ENCODE peak calls at places on chromosomes 6 and 20, in seven cellular contexts. H, X, N, T, A, Z and R are unnamed samples.
A peak's percentile ranks its signal among the peaks of the same experiment; 100 is the strongest.

GRCh38 chr20:49851991-49852390 is 39.4 kb downstream of the SLC9A8 start:
- DNase-seq in H (no peak), X (no peak), N (no peak), T (no peak), A (no peak), Z (peak; percentile 20), R (no peak)

GRCh38 chr20:20375862-20376261 is 8.0 kb downstream of the INSM1 start:
- DNase-seq in H (no peak), X (no peak), N (no peak), T (no peak), A (no peak), Z (no peak), R (no peak)

GRCh38 chr20:53595018-53595378 is 1.4 kb upstream of the ZNF217 start:
- DNase-seq in H (no peak), X (no peak), N (no peak), T (no peak), A (no peak), Z (no peak), R (no peak)

GRCh38 chr6:32983493-32983848 is 15.1 kb downstream of the BRD2 start:
- DNase-seq in H (no peak), X (no peak), N (no peak), T (no peak), A (no peak), Z (no peak), R (no peak)

GRCh38 chr20:53804920-53805894 is 211.6 kb upstream of the ZNF217 start:
- DNase-seq in H (no peak), X (no peak), N (no peak), T (no peak), A (peak; percentile 17), Z (no peak), R (no peak)

GRCh38 chr20:1920252-1920651 is 25.0 kb downstream of the SIRPA start:
- DNase-seq in H (no peak), X (no peak), N (no peak), T (no peak), A (no peak), Z (no peak), R (no peak)

GRCh38 chr6:102520981-102521380 is 1127.5 kb downstream of the GRIK2 start:
- DNase-seq in H (no peak), X (no peak), N (no peak), T (no peak), A (no peak), Z (no peak), R (no peak)

GRCh38 chr20:48717095-48717958 is 110.5 kb downstream of the PREX1 start:
- DNase-seq in H (no peak), X (no peak), N (no peak), T (no peak), A (no peak), Z (no peak), R (no peak)

GRCh38 chr20:17710379-17711305 is 10.9 kb downstream of the BANF2 start:
- DNase-seq in H (peak; percentile 36), X (no peak), N (no peak), T (no peak), A (peak; percentile 63), Z (peak; percentile 6), R (no peak)

GRCh38 chr20:64056889-64057627 is 5.9 kb upstream of the TCEA2 start:
- DNase-seq in H (no peak), X (no peak), N (no peak), T (no peak), A (no peak), Z (no peak), R (no peak)

GRCh38 chr6:31580807-31581437 is 1.3 kb downstream of the LTB start:
- DNase-seq in H (peak; percentile 94), X (peak; percentile 94), N (peak; percentile 90), T (peak; percentile 89), A (peak; percentile 89), Z (peak; percentile 89), R (peak; percentile 60)

GRCh38 chr6:26556263-26557070 is 18.3 kb downstream of the HMGN4 start:
- DNase-seq in H (peak; percentile 67), X (no peak), N (peak; percentile 79), T (peak; percentile 73), A (no peak), Z (no peak), R (peak; percentile 99)

GRCh38 chr6:91761621-91762020 is 1174.7 kb upstream of the MAP3K7 start:
- DNase-seq in H (no peak), X (no peak), N (no peak), T (no peak), A (no peak), Z (no peak), R (no peak)

GRCh38 chr6:67889682-67889995 is 745.4 kb upstream of the ADGRB3 start:
- DNase-seq in H (no peak), X (no peak), N (no peak), T (no peak), A (no peak), Z (no peak), R (no peak)
- TF ChIP-seq CTCF in H (no peak), X (no peak), N (no peak), T (no peak), A (no peak), Z (no peak), R (no peak)

GRCh38 chr6:71209206-71209605 is 79.4 kb upstream of the OGFRL1 start:
- DNase-seq in H (no peak), X (no peak), N (no peak), T (no peak), A (no peak), Z (no peak), R (no peak)

GRCh38 chr6:71203211-71203610 is 85.4 kb upstream of the OGFRL1 start:
- DNase-seq in H (no peak), X (no peak), N (no peak), T (no peak), A (no peak), Z (no peak), R (no peak)

GRCh38 chr6:71204741-71205140 is 83.9 kb upstream of the OGFRL1 start:
- DNase-seq in H (no peak), X (no peak), N (no peak), T (no peak), A (no peak), Z (no peak), R (no peak)

GRCh38 chr6:71206086-71206485 is 82.5 kb upstream of the OGFRL1 start:
- DNase-seq in H (no peak), X (no peak), N (no peak), T (no peak), A (no peak), Z (no peak), R (no peak)

GRCh38 chr6:71205336-71205956 is 83.2 kb upstream of the OGFRL1 start:
- DNase-seq in H (no peak), X (no peak), N (no peak), T (no peak), A (no peak), Z (no peak), R (peak; percentile 64)
- TF ChIP-seq CTCF in H (no peak), X (no peak), N (no peak), T (no peak), A (no peak), Z (no peak), R (peak; percentile 18)

DNA sequence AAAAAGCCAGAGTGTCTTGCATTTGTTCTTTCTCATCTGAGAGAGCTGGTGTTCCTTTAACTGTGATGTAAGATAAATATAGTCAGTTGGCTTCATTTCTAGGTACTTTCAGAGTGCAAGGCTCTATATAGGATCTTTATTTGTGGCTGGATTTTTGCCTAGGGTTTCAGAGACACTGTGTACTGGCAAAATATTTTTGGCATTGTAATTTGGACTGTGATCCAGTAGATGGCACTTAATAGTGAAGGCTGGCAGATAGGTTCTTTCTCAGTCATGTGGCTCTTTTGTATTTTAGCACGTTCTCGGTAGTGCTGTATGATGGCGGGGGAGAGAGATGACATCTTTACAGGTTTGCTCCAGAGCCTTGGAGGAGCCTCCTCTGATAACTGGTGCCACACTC is 26.8 kb upstream of the SLC35B3 start:
- DNase-seq in H (no peak), X (no peak), N (no peak), T (no peak), A (no peak), Z (no peak), R (no peak)
- TF ChIP-seq CTCF in H (no peak), X (no peak), N (no peak), T (no peak), A (peak; percentile 8), Z (no peak), R (no peak)

GRCh38 chr6:34049395-34050342 is 96.2 kb downstream of the GRM4 start:
- DNase-seq in H (no peak), X (no peak), N (no peak), T (no peak), A (no peak), Z (no peak), R (no peak)

GRCh38 chr6:34045698-34046097 is 100.2 kb downstream of the GRM4 start:
- DNase-seq in H (no peak), X (no peak), N (no peak), T (no peak), A (no peak), Z (no peak), R (no peak)

GRCh38 chr6:34046617-34047016 is 99.3 kb downstream of the GRM4 start:
- DNase-seq in H (no peak), X (no peak), N (no peak), T (no peak), A (no peak), Z (no peak), R (no peak)

GRCh38 chr6:34050691-34051090 is 95.2 kb downstream of the GRM4 start:
- DNase-seq in H (no peak), X (no peak), N (no peak), T (no peak), A (no peak), Z (no peak), R (no peak)

GRCh38 chr6:34047913-34048867 is 97.7 kb downstream of the GRM4 start:
- DNase-seq in H (no peak), X (no peak), N (no peak), T (no peak), A (no peak), Z (no peak), R (no peak)
- TF ChIP-seq CTCF in H (no peak), X (no peak), N (no peak), T (no peak), A (no peak), Z (no peak), R (no peak)

DNA sequence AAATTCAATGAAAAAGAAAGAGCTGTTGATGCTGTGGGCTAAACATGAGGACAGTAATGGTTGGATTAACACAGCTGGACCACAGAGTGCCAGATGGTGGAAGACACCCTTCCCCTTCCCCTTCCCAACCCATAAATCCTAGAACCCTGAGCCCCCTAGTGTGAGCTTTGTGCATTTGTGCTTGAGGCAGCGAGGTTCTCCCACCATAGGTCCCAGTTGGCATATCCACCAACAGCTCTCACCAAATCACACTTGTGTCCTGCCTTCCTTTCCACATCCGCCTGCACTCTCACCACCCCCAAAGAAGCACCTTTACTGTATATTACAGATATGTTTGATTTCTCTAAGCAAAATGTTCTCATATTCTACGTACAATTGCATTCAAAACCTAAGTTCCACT is 32.8 kb upstream of the HBS1L start:
- DNase-seq in H (no peak), X (no peak), N (peak; percentile 43), T (no peak), A (no peak), Z (no peak), R (no peak)
- TF ChIP-seq CTCF in H (no peak), X (no peak), N (peak; percentile 44), T (no peak), A (no peak), Z (no peak), R (peak; percentile 20)